ENCODE peak calls at places on chromosomes 6 and 20, in six cellular contexts. One of them, this sample, is unnamed.

GRCh38 chr6:162777091-162777490 is 49.3 kb downstream of the PACRG start:
- DNase-seq in BJ: no peak
- DNase-seq in heart left ventricle: no peak
- DNase-seq in activated CD8-positive, alpha-beta memory T cell treated with anti-CD3 and anti-CD28 coated beads for 1 hour: no peak
- DNase-seq in stimulated activated CD8-positive, alpha-beta memory T cell treated with anti-CD3 and anti-CD28 coated beads, Interleukin-2, amount 100 ng/mL, for 48 hours: no peak
- DNase-seq in stimulated activated CD4-positive, alpha-beta T cell treated with anti-CD3 and anti-CD28 coated beads, Interleukin-2, amount 100 ng/mL, for 48 hours: no peak
- DNase-seq in this sample: no peak

GRCh38 chr6:55886185-55886836 is 10.9 kb upstream of the BMP5 start:
- DNase-seq in BJ: no peak
- DNase-seq in heart left ventricle: no peak
- DNase-seq in activated CD8-positive, alpha-beta memory T cell treated with anti-CD3 and anti-CD28 coated beads for 1 hour: no peak
- DNase-seq in stimulated activated CD8-positive, alpha-beta memory T cell treated with anti-CD3 and anti-CD28 coated beads, Interleukin-2, amount 100 ng/mL, for 48 hours: no peak
- DNase-seq in stimulated activated CD4-positive, alpha-beta T cell treated with anti-CD3 and anti-CD28 coated beads, Interleukin-2, amount 100 ng/mL, for 48 hours: no peak
- DNase-seq in this sample: no peak

GRCh38 chr6:43970068-43970912 is 157.0 kb downstream of the MRPL14 start:
- DNase-seq in BJ: no peak
- DNase-seq in heart left ventricle: no peak
- DNase-seq in activated CD8-positive, alpha-beta memory T cell treated with anti-CD3 and anti-CD28 coated beads for 1 hour: no peak
- DNase-seq in stimulated activated CD8-positive, alpha-beta memory T cell treated with anti-CD3 and anti-CD28 coated beads, Interleukin-2, amount 100 ng/mL, for 48 hours: no peak
- DNase-seq in stimulated activated CD4-positive, alpha-beta T cell treated with anti-CD3 and anti-CD28 coated beads, Interleukin-2, amount 100 ng/mL, for 48 hours: no peak
- DNase-seq in this sample: no peak

GRCh38 chr6:150666071-150666470 is 66.4 kb downstream of the PLEKHG1 start:
- DNase-seq in BJ: no peak
- DNase-seq in heart left ventricle: peak; percentile 59
- DNase-seq in activated CD8-positive, alpha-beta memory T cell treated with anti-CD3 and anti-CD28 coated beads for 1 hour: no peak
- DNase-seq in stimulated activated CD8-positive, alpha-beta memory T cell treated with anti-CD3 and anti-CD28 coated beads, Interleukin-2, amount 100 ng/mL, for 48 hours: no peak
- DNase-seq in stimulated activated CD4-positive, alpha-beta T cell treated with anti-CD3 and anti-CD28 coated beads, Interleukin-2, amount 100 ng/mL, for 48 hours: no peak
- DNase-seq in this sample: no peak

GRCh38 chr20:51108638-51109363 is 85.9 kb upstream of the KCNG1 start:
- DNase-seq in BJ: no peak
- DNase-seq in heart left ventricle: no peak
- DNase-seq in activated CD8-positive, alpha-beta memory T cell treated with anti-CD3 and anti-CD28 coated beads for 1 hour: no peak
- DNase-seq in stimulated activated CD8-positive, alpha-beta memory T cell treated with anti-CD3 and anti-CD28 coated beads, Interleukin-2, amount 100 ng/mL, for 48 hours: no peak
- DNase-seq in stimulated activated CD4-positive, alpha-beta T cell treated with anti-CD3 and anti-CD28 coated beads, Interleukin-2, amount 100 ng/mL, for 48 hours: no peak
- DNase-seq in this sample: no peak

GRCh38 chr20:24809606-24810005 is 139.5 kb upstream of the CST7 start:
- DNase-seq in BJ: no peak
- DNase-seq in heart left ventricle: no peak
- DNase-seq in activated CD8-positive, alpha-beta memory T cell treated with anti-CD3 and anti-CD28 coated beads for 1 hour: no peak
- DNase-seq in stimulated activated CD8-positive, alpha-beta memory T cell treated with anti-CD3 and anti-CD28 coated beads, Interleukin-2, amount 100 ng/mL, for 48 hours: no peak
- DNase-seq in stimulated activated CD4-positive, alpha-beta T cell treated with anti-CD3 and anti-CD28 coated beads, Interleukin-2, amount 100 ng/mL, for 48 hours: no peak
- DNase-seq in this sample: no peak

GRCh38 chr6:6588924-6589696 is 590 bp downstream of the LY86 start:
- DNase-seq in BJ: no peak
- DNase-seq in heart left ventricle: peak; percentile 46
- DNase-seq in activated CD8-positive, alpha-beta memory T cell treated with anti-CD3 and anti-CD28 coated beads for 1 hour: no peak
- DNase-seq in stimulated activated CD8-positive, alpha-beta memory T cell treated with anti-CD3 and anti-CD28 coated beads, Interleukin-2, amount 100 ng/mL, for 48 hours: no peak
- DNase-seq in stimulated activated CD4-positive, alpha-beta T cell treated with anti-CD3 and anti-CD28 coated beads, Interleukin-2, amount 100 ng/mL, for 48 hours: no peak
- DNase-seq in this sample: no peak

GRCh38 chr20:17680128-17680835 is 1.8 kb downstream of the RRBP1 start:
- DNase-seq in BJ: no peak
- DNase-seq in heart left ventricle: peak; percentile 67
- DNase-seq in activated CD8-positive, alpha-beta memory T cell treated with anti-CD3 and anti-CD28 coated beads for 1 hour: no peak
- DNase-seq in stimulated activated CD8-positive, alpha-beta memory T cell treated with anti-CD3 and anti-CD28 coated beads, Interleukin-2, amount 100 ng/mL, for 48 hours: no peak
- DNase-seq in stimulated activated CD4-positive, alpha-beta T cell treated with anti-CD3 and anti-CD28 coated beads, Interleukin-2, amount 100 ng/mL, for 48 hours: no peak
- DNase-seq in this sample: no peak

GRCh38 chr20:63490416-63490815 is 8.5 kb downstream of the EEF1A2 start:
- DNase-seq in BJ: no peak
- DNase-seq in heart left ventricle: peak; percentile 36
- DNase-seq in activated CD8-positive, alpha-beta memory T cell treated with anti-CD3 and anti-CD28 coated beads for 1 hour: no peak
- DNase-seq in stimulated activated CD8-positive, alpha-beta memory T cell treated with anti-CD3 and anti-CD28 coated beads, Interleukin-2, amount 100 ng/mL, for 48 hours: no peak
- DNase-seq in stimulated activated CD4-positive, alpha-beta T cell treated with anti-CD3 and anti-CD28 coated beads, Interleukin-2, amount 100 ng/mL, for 48 hours: no peak
- DNase-seq in this sample: no peak

GRCh38 chr6:36201612-36202011 is 5.1 kb downstream of the BRPF3 start:
- DNase-seq in BJ: no peak
- DNase-seq in heart left ventricle: no peak
- DNase-seq in activated CD8-positive, alpha-beta memory T cell treated with anti-CD3 and anti-CD28 coated beads for 1 hour: no peak
- DNase-seq in stimulated activated CD8-positive, alpha-beta memory T cell treated with anti-CD3 and anti-CD28 coated beads, Interleukin-2, amount 100 ng/mL, for 48 hours: no peak
- DNase-seq in stimulated activated CD4-positive, alpha-beta T cell treated with anti-CD3 and anti-CD28 coated beads, Interleukin-2, amount 100 ng/mL, for 48 hours: no peak
- DNase-seq in this sample: no peak

GRCh38 chr6:8556370-8557018 is 121.1 kb upstream of the SLC35B3 start:
- DNase-seq in BJ: peak; percentile 35
- DNase-seq in heart left ventricle: no peak
- DNase-seq in activated CD8-positive, alpha-beta memory T cell treated with anti-CD3 and anti-CD28 coated beads for 1 hour: no peak
- DNase-seq in stimulated activated CD8-positive, alpha-beta memory T cell treated with anti-CD3 and anti-CD28 coated beads, Interleukin-2, amount 100 ng/mL, for 48 hours: no peak
- DNase-seq in stimulated activated CD4-positive, alpha-beta T cell treated with anti-CD3 and anti-CD28 coated beads, Interleukin-2, amount 100 ng/mL, for 48 hours: no peak
- DNase-seq in this sample: no peak

GRCh38 chr6:8743146-8743745 is 307.9 kb upstream of the SLC35B3 start:
- DNase-seq in BJ: no peak
- DNase-seq in heart left ventricle: no peak
- DNase-seq in activated CD8-positive, alpha-beta memory T cell treated with anti-CD3 and anti-CD28 coated beads for 1 hour: no peak
- DNase-seq in stimulated activated CD8-positive, alpha-beta memory T cell treated with anti-CD3 and anti-CD28 coated beads, Interleukin-2, amount 100 ng/mL, for 48 hours: no peak
- DNase-seq in stimulated activated CD4-positive, alpha-beta T cell treated with anti-CD3 and anti-CD28 coated beads, Interleukin-2, amount 100 ng/mL, for 48 hours: no peak
- DNase-seq in this sample: peak; percentile 28